ENCODE peak calls at places on chromosomes 6 and 20, in six cellular contexts. One of them, this sample, is unnamed.

GRCh38 chr20:47857142-47857993 is 72.1 kb upstream of the SULF2 start:
- DNase-seq in glutamatergic neuron: no peak
- DNase-seq in AG04450: no peak
- DNase-seq in ACHN: peak; percentile 58
- DNase-seq in lower lobe of right lung: no peak
- DNase-seq in Peyer's patch: no peak
- DNase-seq in this sample: no peak

GRCh38 chr20:50098259-50098658 is 14.7 kb downstream of the UBE2V1 start:
- DNase-seq in glutamatergic neuron: no peak
- DNase-seq in AG04450: no peak
- DNase-seq in ACHN: no peak
- DNase-seq in lower lobe of right lung: no peak
- DNase-seq in Peyer's patch: no peak
- DNase-seq in this sample: no peak

GRCh38 chr6:327538-328183 is 35.4 kb downstream of the DUSP22 start:
- DNase-seq in glutamatergic neuron: no peak
- DNase-seq in AG04450: no peak
- DNase-seq in ACHN: no peak
- DNase-seq in lower lobe of right lung: peak; percentile 47
- DNase-seq in Peyer's patch: no peak
- DNase-seq in this sample: no peak

GRCh38 chr20:43716757-43717615 is 9.8 kb downstream of the GTSF1L start:
- DNase-seq in glutamatergic neuron: no peak
- DNase-seq in AG04450: no peak
- DNase-seq in ACHN: no peak
- DNase-seq in lower lobe of right lung: no peak
- DNase-seq in Peyer's patch: no peak
- DNase-seq in this sample: no peak

GRCh38 chr20:57395111-57395959 is 4.1 kb downstream of the RBM38 start:
- DNase-seq in glutamatergic neuron: peak; percentile 19
- DNase-seq in AG04450: peak; percentile 8
- DNase-seq in ACHN: no peak
- DNase-seq in lower lobe of right lung: peak; percentile 53
- DNase-seq in Peyer's patch: no peak
- DNase-seq in this sample: no peak

GRCh38 chr6:13980534-13980933 is 55.8 kb downstream of the RNF182 start:
- DNase-seq in glutamatergic neuron: no peak
- DNase-seq in AG04450: no peak
- DNase-seq in ACHN: no peak
- DNase-seq in lower lobe of right lung: no peak
- DNase-seq in Peyer's patch: no peak
- DNase-seq in this sample: no peak

GRCh38 chr20:61118429-61119224 is 133.4 kb upstream of the CDH4 start:
- DNase-seq in glutamatergic neuron: no peak
- DNase-seq in AG04450: peak; percentile 32
- DNase-seq in ACHN: peak; percentile 73
- DNase-seq in lower lobe of right lung: no peak
- DNase-seq in Peyer's patch: no peak
- DNase-seq in this sample: no peak

GRCh38 chr6:30322527-30323501 is 3.9 kb upstream of the TRIM39 start:
- DNase-seq in glutamatergic neuron: no peak
- DNase-seq in AG04450: no peak
- DNase-seq in ACHN: no peak
- DNase-seq in lower lobe of right lung: no peak
- DNase-seq in Peyer's patch: no peak
- DNase-seq in this sample: no peak

GRCh38 chr6:10460096-10460495 is 45.2 kb upstream of the TFAP2A start:
- DNase-seq in glutamatergic neuron: no peak
- DNase-seq in AG04450: no peak
- DNase-seq in ACHN: no peak
- DNase-seq in lower lobe of right lung: no peak
- DNase-seq in Peyer's patch: no peak
- DNase-seq in this sample: no peak

GRCh38 chr6:88683734-88684133 is 279.7 kb downstream of the RNGTT start:
- DNase-seq in glutamatergic neuron: no peak
- DNase-seq in AG04450: no peak
- DNase-seq in ACHN: no peak
- DNase-seq in lower lobe of right lung: no peak
- DNase-seq in Peyer's patch: no peak
- DNase-seq in this sample: no peak

GRCh38 chr6:70336976-70337375 is 34.1 kb upstream of the COL9A1 start:
- DNase-seq in glutamatergic neuron: no peak
- DNase-seq in AG04450: no peak
- DNase-seq in ACHN: no peak
- DNase-seq in lower lobe of right lung: no peak
- DNase-seq in Peyer's patch: no peak
- DNase-seq in this sample: no peak